ENCODE peak calls at places on chromosomes 11 and 22, in eight cellular contexts. One of them, this sample, is unnamed.

GRCh38 chr11:21289686-21290085 is 620.3 kb downstream of the NELL1 start:
- DNase-seq in endothelial cell of umbilical vein: no peak
- DNase-seq in K562: no peak
- DNase-seq in SK-N-MC: no peak
- DNase-seq in spleen: no peak
- DNase-seq in GM12892: no peak
- DNase-seq in stomach: no peak
- DNase-seq in GM12891: no peak
- DNase-seq in this sample: peak; percentile 34

GRCh38 chr11:77144196-77144853 is 16.3 kb downstream of the MYO7A start:
- DNase-seq in endothelial cell of umbilical vein: no peak
- DNase-seq in GM12891: no peak
- DNase-seq in stomach: no peak
- DNase-seq in spleen: no peak
- DNase-seq in GM12892: no peak
- DNase-seq in K562: no peak
- DNase-seq in SK-N-MC: no peak
- DNase-seq in this sample: no peak

GRCh38 chr11:117221775-117222517 is 9.9 kb downstream of the PCSK7 start:
- DNase-seq in spleen: no peak
- DNase-seq in SK-N-MC: no peak
- DNase-seq in K562: no peak
- DNase-seq in stomach: peak; percentile 60
- DNase-seq in GM12891: no peak
- DNase-seq in endothelial cell of umbilical vein: no peak
- DNase-seq in GM12892: no peak
- DNase-seq in this sample: no peak

GRCh38 chr11:117282956-117283355 is 8.2 kb upstream of the BACE1-AS start:
- DNase-seq in spleen: no peak
- DNase-seq in K562: no peak
- DNase-seq in GM12891: no peak
- DNase-seq in GM12892: no peak
- DNase-seq in endothelial cell of umbilical vein: no peak
- DNase-seq in SK-N-MC: no peak
- DNase-seq in stomach: no peak
- DNase-seq in this sample: no peak

GRCh38 chr11:45926536-45927331 is 4.3 kb downstream of the LARGE2 start:
- DNase-seq in GM12892: no peak
- DNase-seq in stomach: no peak
- DNase-seq in GM12891: no peak
- DNase-seq in spleen: peak; percentile 79
- DNase-seq in SK-N-MC: no peak
- DNase-seq in K562: no peak
- DNase-seq in endothelial cell of umbilical vein: no peak
- DNase-seq in this sample: no peak

GRCh38 chr11:15907806-15908205 is 448.5 kb downstream of the SOX6 start:
- DNase-seq in endothelial cell of umbilical vein: no peak
- DNase-seq in SK-N-MC: no peak
- DNase-seq in GM12892: no peak
- DNase-seq in spleen: no peak
- DNase-seq in K562: no peak
- DNase-seq in GM12891: no peak
- DNase-seq in stomach: no peak
- DNase-seq in this sample: no peak

GRCh38 chr11:101870510-101870909 is 44.3 kb upstream of the CEP126 start:
- DNase-seq in K562: no peak
- DNase-seq in GM12892: no peak
- DNase-seq in GM12891: no peak
- DNase-seq in spleen: no peak
- DNase-seq in stomach: no peak
- DNase-seq in endothelial cell of umbilical vein: peak; percentile 85
- DNase-seq in SK-N-MC: no peak
- DNase-seq in this sample: no peak

GRCh38 chr11:58471892-58472291 is 29.9 kb upstream of the OR5B12 start:
- DNase-seq in K562: no peak
- DNase-seq in stomach: no peak
- DNase-seq in GM12891: no peak
- DNase-seq in GM12892: no peak
- DNase-seq in SK-N-MC: no peak
- DNase-seq in spleen: no peak
- DNase-seq in endothelial cell of umbilical vein: no peak
- DNase-seq in this sample: peak; percentile 8

GRCh38 chr11:125481531-125481930 is 14.5 kb downstream of the FEZ1 start:
- DNase-seq in SK-N-MC: no peak
- DNase-seq in K562: no peak
- DNase-seq in stomach: no peak
- DNase-seq in GM12891: no peak
- DNase-seq in GM12892: no peak
- DNase-seq in spleen: no peak
- DNase-seq in endothelial cell of umbilical vein: no peak
- DNase-seq in this sample: peak; percentile 44

GRCh38 chr22:39907605-39908097 is 6.8 kb downstream of the GRAP2 start:
- DNase-seq in endothelial cell of umbilical vein: no peak
- DNase-seq in SK-N-MC: no peak
- DNase-seq in stomach: no peak
- DNase-seq in GM12891: no peak
- DNase-seq in GM12892: no peak
- DNase-seq in K562: no peak
- DNase-seq in spleen: no peak
- DNase-seq in this sample: no peak

GRCh38 chr11:36469063-36469462 is 41.0 kb downstream of the TRAF6 start:
- DNase-seq in spleen: no peak
- DNase-seq in K562: peak; percentile 27
- DNase-seq in endothelial cell of umbilical vein: no peak
- DNase-seq in GM12891: no peak
- DNase-seq in stomach: no peak
- DNase-seq in SK-N-MC: no peak
- DNase-seq in GM12892: no peak
- DNase-seq in this sample: peak; percentile 93

GRCh38 chr22:46574993-46575914 is 37.8 kb upstream of the CELSR1 start:
- DNase-seq in SK-N-MC: no peak
- DNase-seq in K562: no peak
- DNase-seq in stomach: peak; percentile 74
- DNase-seq in GM12891: no peak
- DNase-seq in endothelial cell of umbilical vein: peak; percentile 64
- DNase-seq in spleen: peak; percentile 80
- DNase-seq in GM12892: no peak
- DNase-seq in this sample: peak; percentile 41

GRCh38 chr11:33177676-33178336 is 16.5 kb upstream of the CSTF3 start:
- DNase-seq in stomach: no peak
- DNase-seq in spleen: no peak
- DNase-seq in GM12892: no peak
- DNase-seq in SK-N-MC: no peak
- DNase-seq in GM12891: no peak
- DNase-seq in endothelial cell of umbilical vein: no peak
- DNase-seq in K562: no peak
- DNase-seq in this sample: peak; percentile 55
- TF ChIP-seq POLR2AphosphoS5 in stomach: no peak
- TF ChIP-seq POLR2AphosphoS5 in spleen: no peak
- TF ChIP-seq POLR2AphosphoS5 in GM12892: no peak
- TF ChIP-seq POLR2AphosphoS5 in SK-N-MC: no peak
- TF ChIP-seq POLR2AphosphoS5 in GM12891: no peak
- TF ChIP-seq POLR2AphosphoS5 in endothelial cell of umbilical vein: no peak
- TF ChIP-seq POLR2AphosphoS5 in K562: no peak
- TF ChIP-seq POLR2AphosphoS5 in this sample: no peak

GRCh38 chr11:779120-779954 is 2.0 kb upstream of the GATD1 start:
- DNase-seq in K562: no peak
- DNase-seq in spleen: peak; percentile 74
- DNase-seq in endothelial cell of umbilical vein: no peak
- DNase-seq in stomach: no peak
- DNase-seq in GM12892: no peak
- DNase-seq in GM12891: no peak
- DNase-seq in SK-N-MC: no peak
- DNase-seq in this sample: no peak

GRCh38 chr11:779955-780532 is 2.8 kb upstream of the GATD1 start:
- DNase-seq in K562: no peak
- DNase-seq in spleen: no peak
- DNase-seq in GM12891: no peak
- DNase-seq in stomach: no peak
- DNase-seq in SK-N-MC: no peak
- DNase-seq in endothelial cell of umbilical vein: no peak
- DNase-seq in GM12892: no peak
- DNase-seq in this sample: no peak

GRCh38 chr11:774873-775592 is 2.3 kb downstream of the GATD1 start:
- DNase-seq in SK-N-MC: no peak
- DNase-seq in spleen: peak; percentile 76
- DNase-seq in stomach: no peak
- DNase-seq in GM12891: no peak
- DNase-seq in GM12892: no peak
- DNase-seq in endothelial cell of umbilical vein: peak; percentile 36
- DNase-seq in K562: no peak
- DNase-seq in this sample: no peak

GRCh38 chr11:776459-777287 is 614 bp downstream of the GATD1 start:
- DNase-seq in GM12892: no peak
- DNase-seq in K562: peak; percentile 90
- DNase-seq in GM12891: peak; percentile 77
- DNase-seq in spleen: peak; percentile 88
- DNase-seq in stomach: no peak
- DNase-seq in SK-N-MC: no peak
- DNase-seq in endothelial cell of umbilical vein: peak; percentile 26
- DNase-seq in this sample: peak; percentile 89

GRCh38 chr11:777288-778255 is at the start of gene GATD1:
- DNase-seq in stomach: peak; percentile 95
- DNase-seq in K562: peak; percentile 98
- DNase-seq in GM12892: peak; percentile 100
- DNase-seq in GM12891: peak; percentile 100
- DNase-seq in endothelial cell of umbilical vein: peak; percentile 84
- DNase-seq in spleen: peak; percentile 99
- DNase-seq in SK-N-MC: no peak
- DNase-seq in this sample: peak; percentile 93
- TF ChIP-seq POLR2AphosphoS5 in stomach: no peak
- TF ChIP-seq POLR2AphosphoS5 in K562: peak; percentile 87
- TF ChIP-seq POLR2AphosphoS5 in GM12892: peak; percentile 78
- TF ChIP-seq POLR2AphosphoS5 in GM12891: peak; percentile 56
- TF ChIP-seq POLR2AphosphoS5 in endothelial cell of umbilical vein: peak; percentile 96
- TF ChIP-seq POLR2AphosphoS5 in spleen: peak; percentile 90
- TF ChIP-seq POLR2AphosphoS5 in SK-N-MC: peak; percentile 84
- TF ChIP-seq POLR2AphosphoS5 in this sample: peak; percentile 86

DNA sequence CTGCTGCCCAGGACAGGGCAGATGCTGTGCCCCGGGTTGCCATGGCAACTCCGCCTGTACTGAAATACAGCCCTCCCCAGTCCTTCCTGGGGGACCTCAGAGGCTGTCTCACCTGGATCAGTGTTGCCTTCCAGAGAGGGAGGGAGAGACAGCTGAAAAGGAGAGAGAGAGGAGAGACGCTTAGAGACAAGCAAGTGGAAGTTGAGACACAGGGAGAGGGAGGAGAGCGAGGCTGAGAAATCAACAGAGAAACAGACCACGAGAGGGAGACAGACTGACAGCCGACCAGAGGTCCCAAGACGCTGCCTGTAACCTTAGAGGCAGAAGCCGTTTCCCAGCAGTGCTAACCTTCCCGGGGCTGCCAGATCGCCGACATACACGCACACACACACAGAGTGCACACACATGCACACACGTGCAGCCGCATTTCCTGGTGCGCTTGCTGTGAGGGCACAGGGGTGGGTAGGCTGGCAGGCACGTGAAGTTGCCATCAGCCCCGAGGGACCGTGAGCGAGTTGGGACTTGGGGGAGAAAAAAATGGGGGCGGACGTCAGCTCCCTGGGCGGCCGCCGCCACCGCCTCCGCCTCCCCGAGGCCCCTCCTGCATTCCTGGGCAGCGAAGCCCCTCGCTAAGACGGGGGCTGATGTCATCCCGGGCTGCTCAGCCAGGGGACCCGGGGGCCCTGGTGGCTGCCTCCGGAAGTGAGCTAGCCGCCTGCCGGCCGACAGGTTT is 88.6 kb upstream of the CRYBB3 start:
- DNase-seq in K562: peak; percentile 48
- DNase-seq in GM12892: peak; percentile 38
- DNase-seq in spleen: peak; percentile 78
- DNase-seq in stomach: peak; percentile 76
- DNase-seq in GM12891: peak; percentile 66
- DNase-seq in SK-N-MC: no peak
- DNase-seq in endothelial cell of umbilical vein: peak; percentile 96
- DNase-seq in this sample: peak; percentile 90
- TF ChIP-seq POLR2AphosphoS5 in K562: no peak
- TF ChIP-seq POLR2AphosphoS5 in GM12892: no peak
- TF ChIP-seq POLR2AphosphoS5 in spleen: no peak
- TF ChIP-seq POLR2AphosphoS5 in stomach: peak; percentile 52
- TF ChIP-seq POLR2AphosphoS5 in GM12891: no peak
- TF ChIP-seq POLR2AphosphoS5 in SK-N-MC: no peak
- TF ChIP-seq POLR2AphosphoS5 in endothelial cell of umbilical vein: no peak
- TF ChIP-seq POLR2AphosphoS5 in this sample: no peak

GRCh38 chr22:32648486-32648885 is 153.0 kb upstream of the TIMP3 start:
- DNase-seq in spleen: no peak
- DNase-seq in stomach: no peak
- DNase-seq in K562: no peak
- DNase-seq in GM12891: no peak
- DNase-seq in endothelial cell of umbilical vein: no peak
- DNase-seq in SK-N-MC: no peak
- DNase-seq in GM12892: no peak
- DNase-seq in this sample: no peak

GRCh38 chr22:32650553-32651345 is 150.8 kb upstream of the TIMP3 start:
- DNase-seq in endothelial cell of umbilical vein: no peak
- DNase-seq in stomach: no peak
- DNase-seq in spleen: no peak
- DNase-seq in GM12891: no peak
- DNase-seq in SK-N-MC: no peak
- DNase-seq in GM12892: no peak
- DNase-seq in K562: peak; percentile 18
- DNase-seq in this sample: no peak

GRCh38 chr22:32646476-32646875 is 155.0 kb upstream of the TIMP3 start:
- DNase-seq in SK-N-MC: no peak
- DNase-seq in GM12892: no peak
- DNase-seq in stomach: no peak
- DNase-seq in endothelial cell of umbilical vein: no peak
- DNase-seq in K562: no peak
- DNase-seq in spleen: no peak
- DNase-seq in GM12891: no peak
- DNase-seq in this sample: no peak

GRCh38 chr22:32652609-32653008 is 148.9 kb upstream of the TIMP3 start:
- DNase-seq in stomach: no peak
- DNase-seq in GM12892: no peak
- DNase-seq in endothelial cell of umbilical vein: no peak
- DNase-seq in GM12891: no peak
- DNase-seq in SK-N-MC: no peak
- DNase-seq in K562: peak; percentile 8
- DNase-seq in spleen: no peak
- DNase-seq in this sample: no peak

DNA sequence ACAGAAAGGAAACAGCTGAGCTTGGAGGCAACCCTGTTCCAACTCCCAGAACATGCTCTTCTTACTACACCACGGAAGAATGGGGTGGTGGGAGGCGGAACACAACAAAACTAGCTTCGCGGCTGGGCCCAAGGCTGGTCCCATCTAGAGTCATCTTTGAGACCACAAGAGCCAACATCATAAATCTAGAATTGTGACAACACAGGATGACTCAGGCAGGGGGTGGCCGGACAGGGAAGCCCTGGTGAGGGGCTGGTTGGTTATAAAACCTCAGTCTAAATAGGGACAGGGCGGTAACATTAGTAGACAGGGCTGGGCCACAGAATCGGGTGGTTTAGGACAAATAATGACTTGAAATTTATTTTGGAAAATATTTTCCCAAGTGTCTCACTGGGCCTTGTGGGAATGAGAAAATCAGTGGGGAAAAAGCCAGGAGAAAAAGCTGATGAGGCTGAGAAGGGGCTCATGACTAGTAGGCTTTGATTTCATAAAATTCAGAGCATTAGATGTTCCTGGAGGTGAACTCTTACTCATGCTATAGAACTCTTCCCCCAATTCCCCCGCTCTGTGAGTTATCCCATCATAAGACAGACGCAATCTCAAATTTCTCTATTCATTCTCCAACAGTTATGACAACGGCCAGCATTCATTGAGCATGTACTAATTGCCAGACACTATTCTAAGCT is 151.8 kb upstream of the TIMP3 start:
- DNase-seq in stomach: no peak
- DNase-seq in SK-N-MC: no peak
- DNase-seq in endothelial cell of umbilical vein: no peak
- DNase-seq in spleen: no peak
- DNase-seq in GM12892: no peak
- DNase-seq in K562: peak; percentile 20
- DNase-seq in GM12891: no peak
- DNase-seq in this sample: no peak
- TF ChIP-seq POLR2AphosphoS5 in stomach: no peak
- TF ChIP-seq POLR2AphosphoS5 in SK-N-MC: no peak
- TF ChIP-seq POLR2AphosphoS5 in endothelial cell of umbilical vein: no peak
- TF ChIP-seq POLR2AphosphoS5 in spleen: no peak
- TF ChIP-seq POLR2AphosphoS5 in GM12892: no peak
- TF ChIP-seq POLR2AphosphoS5 in K562: no peak
- TF ChIP-seq POLR2AphosphoS5 in GM12891: no peak
- TF ChIP-seq POLR2AphosphoS5 in this sample: no peak

This sample was measured in GM23338.